ENCODE peak calls at places on chromosomes 2 and 18, in seven cellular contexts. T is sigmoid colon, S is thoracic aorta, A is bronchial epithelial cell, K is Peyer's patch, Y is uterus, N is MM.1S. B is an unnamed sample.

GRCh38 chr18:50594931-50595330 is 35.0 kb downstream of the MAPK4 start:
- DNase-seq in K (no peak), Y (no peak), T (no peak), A (peak; percentile 93), N (no peak), S (no peak), B (no peak)

GRCh38 chr2:4408311-4408710 is 704.9 kb downstream of the DCDC2C start:
- DNase-seq in S (no peak), T (no peak), Y (no peak), K (no peak), A (no peak), N (no peak), B (no peak)

GRCh38 chr2:55876425-55877084 is 47.0 kb downstream of the EFEMP1 start:
- DNase-seq in T (no peak), S (no peak), A (no peak), Y (no peak), K (no peak), N (no peak), B (no peak)

GRCh38 chr2:134225173-134225572 is 28.7 kb upstream of the MGAT5 start:
- DNase-seq in S (no peak), T (no peak), A (peak; percentile 39), K (no peak), Y (no peak), N (no peak), B (no peak)

GRCh38 chr2:134593500-134593899 is 125.3 kb downstream of the TMEM163 start:
- DNase-seq in T (no peak), N (no peak), Y (no peak), K (no peak), S (no peak), A (no peak), B (no peak)

GRCh38 chr2:38260469-38260868 is 116.6 kb downstream of the ATL2 start:
- DNase-seq in S (no peak), T (no peak), N (no peak), A (no peak), Y (no peak), K (no peak), B (no peak)

GRCh38 chr2:236205867-236206645 is 37.9 kb upstream of the GBX2 start:
- DNase-seq in A (no peak), K (no peak), S (no peak), T (no peak), N (no peak), Y (no peak), B (no peak)

GRCh38 chr2:190698895-190699294 is 50.0 kb downstream of the NAB1 start:
- DNase-seq in T (no peak), S (no peak), K (no peak), A (no peak), N (no peak), Y (no peak), B (no peak)

GRCh38 chr2:230829293-230829692 is 35.4 kb upstream of the ITM2C start:
- DNase-seq in S (no peak), K (no peak), A (no peak), N (no peak), Y (no peak), T (no peak), B (no peak)

GRCh38 chr2:105215586-105216192 is 25.9 kb upstream of the GPR45 start:
- DNase-seq in Y (no peak), A (no peak), T (no peak), S (no peak), N (no peak), K (no peak), B (no peak)

GRCh38 chr2:121648611-121649401 is 456 bp downstream of the CLASP1 start:
- DNase-seq in N (peak; percentile 57), S (peak; percentile 30), K (peak; percentile 50), A (peak; percentile 61), Y (no peak), T (peak; percentile 84), B (peak; percentile 73)

GRCh38 chr2:98161202-98161601 is 74.2 kb downstream of the VWA3B start:
- DNase-seq in K (no peak), A (no peak), S (no peak), Y (no peak), N (no peak), T (no peak), B (no peak)

GRCh38 chr18:9140984-9141383 is 4.4 kb downstream of the ANKRD12 start:
- DNase-seq in K (no peak), A (no peak), S (no peak), N (no peak), Y (no peak), T (no peak), B (no peak)

GRCh38 chr18:77056399-77057015 is 76.1 kb downstream of the MBP start:
- DNase-seq in T (no peak), Y (no peak), S (no peak), A (no peak), N (no peak), K (peak; percentile 24), B (no peak)

GRCh38 chr18:77055429-77056310 is 76.9 kb downstream of the MBP start:
- DNase-seq in N (no peak), A (no peak), T (no peak), S (no peak), K (peak; percentile 81), Y (no peak), B (no peak)

GRCh38 chr18:77054288-77054605 is 78.3 kb downstream of the MBP start:
- DNase-seq in S (no peak), A (no peak), K (peak; percentile 45), Y (no peak), T (no peak), N (no peak), B (no peak)

GRCh38 chr18:77053616-77054287 is 78.8 kb downstream of the MBP start:
- DNase-seq in Y (no peak), A (no peak), K (peak; percentile 15), T (no peak), N (no peak), S (no peak), B (no peak)

GRCh38 chr18:77054606-77055428 is 77.8 kb downstream of the MBP start:
- DNase-seq in Y (peak; percentile 81), S (no peak), A (peak; percentile 83), T (peak; percentile 90), N (peak; percentile 87), K (peak; percentile 93), B (peak; percentile 81)
- TF ChIP-seq CTCF in Y (peak; percentile 76), S (peak; percentile 39), A (peak; percentile 81), T (peak; percentile 17), N (peak; percentile 71), K (peak; percentile 79), B (peak; percentile 80)

DNA sequence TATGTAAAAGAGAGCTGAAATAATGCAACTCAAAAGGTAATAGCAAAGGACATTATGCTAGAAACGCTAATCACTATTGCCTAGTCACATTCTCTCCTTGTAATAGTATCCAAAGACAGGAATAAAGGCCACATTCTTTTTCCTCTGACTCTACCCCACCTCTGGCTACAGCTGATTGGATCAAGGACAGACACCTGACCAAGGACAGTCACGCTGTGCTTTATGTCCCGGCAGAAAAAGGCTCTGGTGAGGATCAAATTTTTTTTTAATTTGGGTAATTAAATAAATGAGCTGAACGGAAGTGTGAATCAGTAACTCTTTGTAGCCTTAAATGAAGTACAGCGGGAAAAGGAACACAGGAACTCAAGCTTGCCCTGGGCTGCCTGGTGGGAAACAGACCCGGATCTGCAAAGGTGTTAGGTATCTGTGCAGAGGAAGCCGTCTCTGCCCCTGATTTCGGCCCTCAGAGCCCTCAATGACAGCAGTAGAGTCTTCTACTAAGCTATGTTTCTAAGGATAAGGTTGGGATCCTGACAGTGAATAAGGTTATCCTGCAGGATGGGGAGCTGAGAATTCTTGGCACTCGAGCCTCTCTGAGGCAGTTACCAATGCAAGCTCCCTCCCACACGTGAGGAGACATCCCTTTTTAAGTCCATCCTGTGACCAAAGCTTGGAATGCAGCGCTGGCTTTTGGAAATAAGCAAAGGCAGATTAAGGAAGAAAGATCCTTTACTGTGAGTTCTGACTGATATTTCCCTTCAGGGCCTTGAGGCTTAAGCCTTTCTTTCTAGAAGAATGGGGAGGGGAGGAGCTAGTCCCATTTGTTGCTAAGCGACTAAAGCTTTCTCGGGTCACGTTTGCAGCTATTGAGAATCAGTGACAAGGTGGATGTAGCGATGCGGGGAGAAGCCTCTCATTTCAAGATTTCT is 37.8 kb upstream of the IKZF2 start:
- DNase-seq in A (no peak), N (no peak), S (no peak), Y (no peak), K (no peak), T (no peak), B (no peak)
- H3K4me3 ChIP-seq in A (no peak overlapping the region), N (no peak overlapping the region), S (no peak overlapping the region), Y (no peak overlapping the region), K (no peak overlapping the region), T (no peak overlapping the region), B (no peak overlapping the region)

GRCh38 chr2:240574386-240575100 is 6.3 kb downstream of the RNPEPL1 start:
- DNase-seq in K (no peak), N (no peak), S (no peak), T (peak; percentile 70), A (no peak), Y (no peak), B (no peak)
- H3K36me3 ChIP-seq in K (no peaks in the 10 kb centered on the region), N (no peaks in the 10 kb centered on the region), S (peaks cover 30% of the 10 kb centered on the region), T (peaks cover 45% of the 10 kb centered on the region), A (peaks cover 13% of the 10 kb centered on the region), Y (no peaks in the 10 kb centered on the region), B (peaks cover 40% of the 10 kb centered on the region)

GRCh38 chr18:61637319-61637718 is 255.5 kb downstream of the RNF152 start:
- DNase-seq in K (no peak), N (no peak), T (no peak), A (no peak), Y (no peak), S (no peak), B (no peak)
- TF ChIP-seq CTCF in K (peak; percentile 62), N (no peak), T (no peak), A (peak; percentile 31), Y (no peak), S (no peak), B (no peak)

GRCh38 chr2:128234613-128235012 is 84.1 kb downstream of the HS6ST1 start:
- DNase-seq in A (no peak), Y (no peak), S (no peak), T (no peak), K (no peak), N (no peak), B (no peak)

GRCh38 chr2:128236491-128237035 is 82.1 kb downstream of the HS6ST1 start:
- DNase-seq in K (no peak), N (no peak), T (no peak), A (peak; percentile 59), S (no peak), Y (no peak), B (no peak)

GRCh38 chr2:128235581-128235980 is 83.1 kb downstream of the HS6ST1 start:
- DNase-seq in S (no peak), K (no peak), Y (no peak), A (no peak), N (no peak), T (no peak), B (no peak)

GRCh38 chr2:128232965-128233789 is 85.5 kb downstream of the HS6ST1 start:
- DNase-seq in A (peak; percentile 53), K (peak; percentile 77), Y (peak; percentile 76), N (peak; percentile 81), S (peak; percentile 33), T (peak; percentile 92), B (peak; percentile 87)

DNA sequence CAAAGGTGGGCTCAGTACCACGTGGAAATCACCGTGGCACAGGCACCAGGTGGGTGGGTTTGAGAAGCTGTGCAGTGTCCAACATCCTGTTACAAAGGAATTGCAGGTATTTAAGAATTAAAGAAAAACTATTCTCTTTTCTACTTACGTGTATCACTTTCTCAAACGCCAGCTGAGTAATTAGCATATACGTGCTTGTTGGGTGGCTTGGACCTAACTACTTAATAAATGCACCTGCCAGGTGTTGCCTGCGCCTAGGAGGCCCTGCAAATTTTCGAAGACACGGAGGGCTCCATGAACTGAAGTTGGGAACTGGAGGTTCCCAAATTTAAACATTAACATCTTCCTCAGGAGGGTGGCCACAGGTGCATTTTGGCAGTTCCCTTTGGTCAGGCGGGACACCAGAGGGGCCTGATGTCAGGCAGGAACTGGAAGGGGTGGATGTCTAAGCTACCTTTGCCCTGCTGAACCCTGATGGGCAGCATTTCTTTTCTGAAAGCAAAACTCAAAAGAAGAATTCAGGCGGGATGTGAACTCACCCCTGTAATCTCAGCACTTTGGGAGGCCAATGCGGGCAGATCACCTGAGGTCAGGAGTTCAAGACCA is 84.8 kb downstream of the HS6ST1 start:
- DNase-seq in Y (no peak), A (no peak), N (no peak), S (no peak), T (no peak), K (no peak), B (no peak)
- H3K4me3 ChIP-seq in Y (peak overlapping the region; percentile 54), A (peak overlapping the region; percentile 66), N (peak overlapping the region; percentile 77), S (peak overlapping the region; percentile 88), T (peak overlapping the region; percentile 71), K (peak overlapping the region; percentile 58), B (no peak overlapping the region)